ENCODE peak calls at places on chromosomes 1 and 21, in four cellular contexts. Y is upper lobe of right lung; O is colonic mucosa; D is CD8-positive, alpha-beta memory T cell. P is an unnamed sample.

GRCh38 chr21:29335720-29336119 is 37.0 kb downstream of the BACH1 start:
- DNase-seq in Y (no peak), D (no peak), O (no peak), P (no peak)

GRCh38 chr1:244603498-244603897 is 49.4 kb upstream of the DESI2 start:
- DNase-seq in Y (no peak), D (no peak), O (no peak), P (no peak)

GRCh38 chr1:183735069-183735860 is 69.7 kb upstream of the RGL1 start:
- DNase-seq in D (no peak), Y (no peak), O (no peak), P (no peak)

GRCh38 chr21:28962465-28962864 is 30.2 kb downstream of the LTN1 start:
- DNase-seq in Y (no peak), D (no peak), O (no peak), P (no peak)

GRCh38 chr21:35737899-35738341 is 322.4 kb downstream of the SETD4 start:
- DNase-seq in Y (no peak), O (no peak), D (no peak), P (no peak)

GRCh38 chr1:150259758-150260669 is 2.4 kb downstream of the CA14 start:
- DNase-seq in O (peak; percentile 80), Y (peak; percentile 83), D (no peak), P (no peak)

GRCh38 chr1:162951553-162952315 is 90.8 kb upstream of the CCDC190 start:
- DNase-seq in D (no peak), Y (no peak), O (no peak), P (no peak)

GRCh38 chr1:244049142-244049968 is 1.7 kb upstream of the ZBTB18 start:
- DNase-seq in Y (peak; percentile 77), D (peak; percentile 68), O (peak; percentile 45), P (no peak)

GRCh38 chr1:234965128-234965527 is 163.5 kb downstream of the TOMM20 start:
- DNase-seq in Y (no peak), D (no peak), O (no peak), P (no peak)
- H3K4me1 ChIP-seq in Y (peaks cover 66% of the 10 kb centered on the region), D (peaks cover 54% of the 10 kb centered on the region), O (peaks cover 31% of the 10 kb centered on the region), P (peaks cover 58% of the 10 kb centered on the region)

GRCh38 chr1:174197088-174197487 is 37.8 kb downstream of the RABGAP1L start:
- DNase-seq in O (no peak), D (no peak), Y (no peak), P (no peak)
- H3K4me3 ChIP-seq in O (no peak overlapping the region), D (no peak overlapping the region), Y (no peak overlapping the region), P (no peak overlapping the region)

GRCh38 chr1:185532853-185533252 is 201.3 kb upstream of the HMCN1 start:
- DNase-seq in O (no peak), Y (no peak), D (no peak), P (no peak)

GRCh38 chr1:185528084-185528656 is 206.0 kb upstream of the HMCN1 start:
- DNase-seq in Y (no peak), O (no peak), D (no peak), P (no peak)

GRCh38 chr1:185529673-185530072 is 204.5 kb upstream of the HMCN1 start:
- DNase-seq in Y (no peak), D (no peak), O (no peak), P (no peak)

GRCh38 chr1:185531838-185532237 is 202.4 kb upstream of the HMCN1 start:
- DNase-seq in D (no peak), Y (no peak), O (no peak), P (no peak)

GRCh38 chr1:185530215-185530614 is 204.0 kb upstream of the HMCN1 start:
- DNase-seq in O (no peak), Y (no peak), D (no peak), P (no peak)
- H3K27ac ChIP-seq in O (no peak overlapping the region), Y (no peak overlapping the region), D (no peak overlapping the region), P (no peak overlapping the region)

GRCh38 chr1:209622841-209623829 is 29.1 kb downstream of the LAMB3 start:
- DNase-seq in O (no peak), Y (no peak), D (no peak), P (no peak)
- H3K4me1 ChIP-seq in O (no peaks in the 10 kb centered on the region), Y (peaks cover 22% of the 10 kb centered on the region), D (peaks cover 12% of the 10 kb centered on the region), P (peaks cover 20% of the 10 kb centered on the region)

GRCh38 chr1:74733616-74734484 is 898 bp downstream of the TYW3 start:
- DNase-seq in D (peak; percentile 55), Y (no peak), O (peak; percentile 60), P (no peak)

GRCh38 chr1:74729741-74730478 is 2.9 kb downstream of the CRYZ start:
- DNase-seq in D (no peak), Y (no peak), O (no peak), P (no peak)

GRCh38 chr1:74731399-74732052 is 1.3 kb downstream of the CRYZ start:
- DNase-seq in Y (no peak), O (no peak), D (no peak), P (no peak)

GRCh38 chr1:74737360-74737759 is 4.4 kb downstream of the TYW3 start:
- DNase-seq in D (no peak), Y (no peak), O (no peak), P (no peak)

GRCh38 chr1:74732960-74733615 is at the start of the genes CRYZ and TYW3:
- DNase-seq in O (peak; percentile 96), Y (peak; percentile 92), D (peak; percentile 88), P (peak; percentile 75)
- H3K4me3 ChIP-seq in O (peak within 1 kb of the TSS; percentile 61), Y (peak within 1 kb of the TSS; percentile 81), D (peak within 1 kb of the TSS; percentile 90), P (peak within 1 kb of the TSS; percentile 83)

GRCh38 chr1:956636-957035 is 2.4 kb downstream of the NOC2L start:
- DNase-seq in D (no peak), O (no peak), Y (no peak), P (no peak)
- H3K27ac ChIP-seq in D (no peak overlapping the region), O (no peak overlapping the region), Y (no peak overlapping the region), P (no peak overlapping the region)

GRCh38 chr1:201498621-201499020 is 8.3 kb downstream of the CSRP1 start:
- DNase-seq in O (no peak), Y (no peak), D (no peak), P (no peak)

GRCh38 chr1:201499191-201499590 is 7.7 kb downstream of the CSRP1 start:
- DNase-seq in D (no peak), O (no peak), Y (no peak), P (no peak)

GRCh38 chr1:201500670-201501120 is 6.2 kb downstream of the CSRP1 start:
- DNase-seq in Y (no peak), O (no peak), D (no peak), P (no peak)

GRCh38 chr1:201501144-201501543 is 5.8 kb downstream of the CSRP1 start:
- DNase-seq in O (no peak), Y (no peak), D (no peak), P (no peak)

DNA sequence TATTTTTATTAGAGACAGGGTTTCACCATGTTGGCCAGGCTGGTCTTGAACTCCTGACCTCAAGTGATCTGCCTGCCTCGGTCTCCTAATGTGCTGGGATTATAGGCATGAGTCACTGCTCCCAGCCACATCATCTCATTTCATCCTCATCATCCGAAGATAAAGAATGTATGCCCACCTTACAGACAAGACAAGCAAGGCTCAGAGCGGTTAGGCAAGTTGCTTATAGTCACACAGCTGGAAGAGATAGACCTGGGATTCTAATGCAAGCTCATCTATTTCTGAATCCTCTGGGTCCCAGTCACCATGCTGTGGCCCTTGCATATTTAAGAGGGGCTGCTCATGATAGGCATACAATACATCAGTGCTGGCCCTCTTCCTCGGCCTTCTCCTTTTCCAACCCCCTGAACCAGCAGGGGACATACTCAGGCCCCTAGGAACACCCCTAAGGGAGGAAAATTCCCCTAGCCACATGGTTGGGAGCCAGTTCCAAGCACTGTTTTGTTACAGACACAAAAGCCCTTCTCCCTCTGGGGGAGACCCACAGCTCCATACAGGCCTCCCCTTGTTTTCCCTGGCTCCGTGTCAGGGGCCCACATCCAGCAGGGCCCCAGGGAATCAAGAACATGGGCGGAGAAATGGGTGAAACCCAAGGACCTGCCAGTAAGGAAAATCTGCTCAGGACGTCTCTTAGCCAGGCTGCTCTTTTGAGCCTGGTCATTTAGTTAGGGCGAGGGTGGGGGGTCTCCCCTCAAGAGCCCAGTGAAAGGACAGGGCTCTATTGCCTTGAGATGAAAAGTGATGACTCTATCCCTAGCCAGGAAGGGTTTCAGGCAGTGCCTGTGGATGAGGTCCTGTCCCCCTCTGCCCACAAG is 6.9 kb downstream of the CSRP1 start:
- DNase-seq in D (no peak), O (no peak), Y (no peak), P (no peak)
- H3K4me1 ChIP-seq in D (peaks cover 3% of the 10 kb centered on the region), O (no peaks in the 10 kb centered on the region), Y (peaks cover 82% of the 10 kb centered on the region), P (peaks cover 56% of the 10 kb centered on the region)

GRCh38 chr1:52552236-52552504 is 722 bp downstream of the TUT4 start:
- DNase-seq in Y (no peak), D (peak; percentile 86), O (peak; percentile 73), P (no peak)

GRCh38 chr1:52552505-52553371 is at the start of gene TUT4:
- DNase-seq in O (peak; percentile 76), D (peak; percentile 83), Y (peak; percentile 91), P (peak; percentile 50)

GRCh38 chr1:52553372-52554266 is 727 bp upstream of the TUT4 start:
- DNase-seq in O (peak; percentile 80), D (peak; percentile 92), Y (peak; percentile 95), P (peak; percentile 53)

GRCh38 chr1:52554756-52555155 is 1.9 kb upstream of the TUT4 start:
- DNase-seq in D (no peak), O (no peak), Y (no peak), P (no peak)

DNA sequence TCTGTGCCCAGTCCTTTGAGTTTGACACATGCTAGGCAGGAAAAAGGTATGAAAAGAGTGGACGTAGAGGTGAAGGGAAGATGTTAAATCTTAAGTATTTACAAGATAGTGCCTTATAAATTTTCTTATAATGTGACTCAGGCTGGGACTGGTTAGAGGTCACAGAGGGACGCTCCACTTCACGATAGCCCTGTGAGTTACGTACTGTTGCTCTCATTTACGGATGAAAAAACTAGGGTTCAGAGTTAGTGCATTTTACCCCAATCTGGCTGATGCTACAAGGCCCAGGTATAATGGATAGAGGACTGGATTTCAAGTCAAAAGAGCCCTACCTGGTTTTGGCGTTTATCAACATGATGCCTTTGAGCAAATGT is 1.4 kb upstream of the TUT4 start:
- DNase-seq in Y (no peak), O (no peak), D (no peak), P (no peak)
- H3K4me3 ChIP-seq in Y (peak overlapping the region; percentile 87), O (no peak overlapping the region), D (no peak overlapping the region), P (peak overlapping the region; percentile 93)

P was measured in thoracic aorta.